ENCODE peak calls at places on chromosomes 7 and 10, in four cellular contexts. O is brain microvascular endothelial cell, Q is tibial artery, D is aorta. L is an unnamed sample.

GRCh38 chr7:126700807-126701604 is 551.7 kb downstream of the GRM8 start:
- DNase-seq in O (peak), Q (no peak), D (peak), L (no peak)

GRCh38 chr7:120320218-120320961 is 47.4 kb downstream of the KCND2 start:
- DNase-seq in O (no peak), Q (no peak), D (no peak), L (no peak)

GRCh38 chr10:80477813-80478212 is 23.7 kb downstream of the TSPAN14 start:
- DNase-seq in O (peak), Q (no peak), D (no peak), L (no peak)

GRCh38 chr7:87356448-87356847 is 11.0 kb downstream of the CROT start:
- DNase-seq in O (no peak), Q (no peak), D (no peak), L (no peak)

GRCh38 chr10:77160679-77161078 is 476.9 kb downstream of the KCNMA1 start:
- DNase-seq in O (peak), Q (no peak), D (no peak), L (no peak)

GRCh38 chr7:44080118-44080517 is 2.2 kb downstream of the POLM start:
- DNase-seq in O (no peak), Q (no peak), D (peak), L (no peak)

GRCh38 chr7:69395072-69395714 is 203.1 kb upstream of the AUTS2 start:
- DNase-seq in O (peak), Q (peak), D (no peak), L (no peak)

GRCh38 chr7:88337556-88337955 is 30.9 kb upstream of the STEAP4 start:
- DNase-seq in O (peak), Q (no peak), D (no peak), L (no peak)

GRCh38 chr10:100515612-100516011 is 4.0 kb downstream of the SEC31B start:
- DNase-seq in O (no peak), Q (no peak), D (no peak), L (no peak)

GRCh38 chr7:34603711-34604444 is 54.1 kb upstream of the NPSR1 start:
- DNase-seq in O (no peak), Q (no peak), D (no peak), L (no peak)

GRCh38 chr10:102540023-102540422 is 36.3 kb downstream of the SUFU start:
- DNase-seq in O (peak), Q (no peak), D (no peak), L (no peak)

GRCh38 chr10:27713906-27714305 is 31.7 kb downstream of the MKX start:
- DNase-seq in O (no peak), Q (no peak), D (no peak), L (no peak)

GRCh38 chr10:5078781-5079180 is 15.4 kb upstream of the AKR1C3 start:
- DNase-seq in O (no peak), Q (no peak), D (no peak), L (no peak)

GRCh38 chr10:126398383-126398743 is 10.1 kb upstream of the ADAM12 start:
- DNase-seq in O (no peak), Q (no peak), D (no peak), L (no peak)

GRCh38 chr10:78991187-78991586 is 77.6 kb upstream of the ZMIZ1 start:
- DNase-seq in O (no peak), Q (no peak), D (no peak), L (no peak)

GRCh38 chr7:138063400-138063799 is 12.9 kb upstream of the AKR1D1 start:
- DNase-seq in O (no peak), Q (no peak), D (no peak), L (no peak)

GRCh38 chr7:158267737-158268435 is 319.7 kb downstream of the PTPRN2 start:
- DNase-seq in O (no peak), Q (no peak), D (peak), L (peak)

GRCh38 chr7:130154501-130155317 is 50.5 kb downstream of the TMEM209 start:
- DNase-seq in O (no peak), Q (no peak), D (no peak), L (peak)

GRCh38 chr7:15854841-15855576 is 168.5 kb upstream of the MEOX2 start:
- DNase-seq in O (peak), Q (no peak), D (no peak), L (no peak)

GRCh38 chr7:121545418-121545817 is 149.3 kb upstream of the FAM3C start:
- DNase-seq in O (no peak), Q (no peak), D (no peak), L (no peak)

GRCh38 chr7:5302577-5302976 is 19.8 kb downstream of the SLC29A4 start:
- DNase-seq in O (no peak), Q (no peak), D (no peak), L (no peak)

GRCh38 chr10:56319386-56319785 is 41.7 kb downstream of the ZWINT start:
- DNase-seq in O (no peak), Q (no peak), D (no peak), L (no peak)

GRCh38 chr7:66529889-66530615 is 98.6 kb upstream of the KCTD7 start:
- DNase-seq in O (no peak), Q (no peak), D (no peak), L (no peak)

GRCh38 chr7:104089061-104089460 is 99.6 kb upstream of the RELN start:
- DNase-seq in O (no peak), Q (no peak), D (no peak), L (no peak)

GRCh38 chr10:96834121-96834520 is 2.0 kb downstream of the LCOR start:
- DNase-seq in O (no peak), Q (no peak), D (no peak), L (no peak)

GRCh38 chr7:2099036-2099957 is 133.4 kb downstream of the MAD1L1 start:
- DNase-seq in O (no peak), Q (no peak), D (no peak), L (no peak)

GRCh38 chr10:28157379-28157778 is 145.5 kb downstream of the MPP7 start:
- DNase-seq in O (no peak), Q (no peak), D (no peak), L (no peak)

GRCh38 chr10:103820101-103821062 is 35.0 kb downstream of the SH3PXD2A start:
- DNase-seq in O (peak), Q (peak), D (peak), L (peak)

GRCh38 chr10:23157691-23158369 is 34.3 kb upstream of the PTF1A start:
- DNase-seq in O (peak), Q (no peak), D (no peak), L (no peak)

GRCh38 chr7:102096706-102097427 is 189.8 kb upstream of the SH2B2 start:
- DNase-seq in O (no peak), Q (no peak), D (peak), L (no peak)

GRCh38 chr7:63008366-63008765 is 990.3 kb upstream of the ZNF722 start:
- DNase-seq in O (no peak), Q (no peak), D (no peak), L (no peak)

GRCh38 chr7:26403640-26404039 is 112.0 kb downstream of the SNX10 start:
- DNase-seq in O (no peak), Q (no peak), D (no peak), L (no peak)

GRCh38 chr10:27485986-27486385 is 18.1 kb upstream of the RAB18 start:
- DNase-seq in O (no peak), Q (no peak), D (no peak), L (no peak)

GRCh38 chr7:96497567-96497966 is 175.7 kb upstream of the SLC25A13 start:
- DNase-seq in O (no peak), Q (no peak), D (no peak), L (no peak)

GRCh38 chr7:665751-666453 is 60.6 kb upstream of the DNAAF5 start:
- DNase-seq in O (no peak), Q (peak), D (peak), L (peak)

GRCh38 chr10:7026818-7027217 is 384.0 kb downstream of the SFMBT2 start:
- DNase-seq in O (no peak), Q (no peak), D (no peak), L (no peak)

GRCh38 chr10:48817141-48817540 is 122.5 kb downstream of the LRRC18 start:
- DNase-seq in O (no peak), Q (no peak), D (no peak), L (no peak)

GRCh38 chr7:18498327-18498726 is 2.8 kb downstream of the HDAC9 start:
- DNase-seq in O (no peak), Q (no peak), D (no peak), L (no peak)

GRCh38 chr10:14656052-14656451 is 118.6 kb downstream of the FAM107B start:
- DNase-seq in O (no peak), Q (no peak), D (no peak), L (no peak)

L was measured in psoas muscle.